ENCODE peak calls at places on chromosomes 16 and 17, in ten cellular contexts. One of them, this sample, is unnamed.

GRCh38 chr16:74298104-74298503 is 1.5 kb downstream of the PSMD7 start:
- DNase-seq in body of pancreas: no peak
- DNase-seq in neuronal stem cell: no peak
- DNase-seq in uterus: no peak
- DNase-seq in AG04450: no peak
- DNase-seq in stomach: no peak
- DNase-seq in small intestine: no peak
- DNase-seq in SK-N-SH: no peak
- DNase-seq in CD8-positive, alpha-beta memory T cell: no peak
- DNase-seq in right atrium auricular region: no peak
- DNase-seq in this sample: peak; percentile 24

GRCh38 chr17:78923660-78924453 is 1.3 kb downstream of the TIMP2 start:
- DNase-seq in body of pancreas: peak; percentile 96
- DNase-seq in neuronal stem cell: no peak
- DNase-seq in uterus: peak; percentile 61
- DNase-seq in AG04450: no peak
- DNase-seq in stomach: peak; percentile 92
- DNase-seq in small intestine: peak; percentile 89
- DNase-seq in SK-N-SH: peak; percentile 65
- DNase-seq in CD8-positive, alpha-beta memory T cell: peak; percentile 14
- DNase-seq in right atrium auricular region: no peak
- DNase-seq in this sample: no peak

GRCh38 chr17:72358465-72358864 is 237.6 kb downstream of the SOX9 start:
- DNase-seq in body of pancreas: no peak
- DNase-seq in neuronal stem cell: no peak
- DNase-seq in uterus: no peak
- DNase-seq in AG04450: peak; percentile 66
- DNase-seq in stomach: no peak
- DNase-seq in small intestine: no peak
- DNase-seq in SK-N-SH: no peak
- DNase-seq in CD8-positive, alpha-beta memory T cell: no peak
- DNase-seq in right atrium auricular region: no peak
- DNase-seq in this sample: peak; percentile 77

GRCh38 chr17:74972973-74973328 is 392 bp upstream of the HID1 start:
- DNase-seq in body of pancreas: no peak
- DNase-seq in neuronal stem cell: no peak
- DNase-seq in uterus: no peak
- DNase-seq in AG04450: no peak
- DNase-seq in stomach: no peak
- DNase-seq in small intestine: no peak
- DNase-seq in SK-N-SH: no peak
- DNase-seq in CD8-positive, alpha-beta memory T cell: no peak
- DNase-seq in right atrium auricular region: no peak
- DNase-seq in this sample: no peak

GRCh38 chr17:44205962-44206824 is 6.5 kb upstream of the ATXN7L3 start:
- DNase-seq in body of pancreas: no peak
- DNase-seq in neuronal stem cell: no peak
- DNase-seq in uterus: no peak
- DNase-seq in AG04450: no peak
- DNase-seq in stomach: no peak
- DNase-seq in small intestine: no peak
- DNase-seq in SK-N-SH: no peak
- DNase-seq in CD8-positive, alpha-beta memory T cell: no peak
- DNase-seq in right atrium auricular region: no peak
- DNase-seq in this sample: no peak

GRCh38 chr17:55674107-55674506 is 48.6 kb downstream of the TMEM100 start:
- DNase-seq in body of pancreas: peak; percentile 16
- DNase-seq in neuronal stem cell: no peak
- DNase-seq in uterus: no peak
- DNase-seq in AG04450: no peak
- DNase-seq in stomach: no peak
- DNase-seq in small intestine: no peak
- DNase-seq in SK-N-SH: no peak
- DNase-seq in CD8-positive, alpha-beta memory T cell: no peak
- DNase-seq in right atrium auricular region: no peak
- DNase-seq in this sample: no peak

GRCh38 chr16:15777533-15778203 is 79.2 kb downstream of the MYH11 start:
- DNase-seq in body of pancreas: peak; percentile 20
- DNase-seq in neuronal stem cell: peak; percentile 35
- DNase-seq in uterus: no peak
- DNase-seq in AG04450: peak; percentile 43
- DNase-seq in stomach: no peak
- DNase-seq in small intestine: peak; percentile 7
- DNase-seq in SK-N-SH: peak; percentile 32
- DNase-seq in CD8-positive, alpha-beta memory T cell: no peak
- DNase-seq in right atrium auricular region: no peak
- DNase-seq in this sample: no peak

GRCh38 chr17:6753006-6753445 is 2.8 kb upstream of the XAF1 start:
- DNase-seq in body of pancreas: peak; percentile 51
- DNase-seq in neuronal stem cell: peak; percentile 32
- DNase-seq in uterus: peak; percentile 39
- DNase-seq in AG04450: peak; percentile 20
- DNase-seq in stomach: no peak
- DNase-seq in small intestine: no peak
- DNase-seq in SK-N-SH: no peak
- DNase-seq in CD8-positive, alpha-beta memory T cell: peak; percentile 25
- DNase-seq in right atrium auricular region: peak; percentile 69
- DNase-seq in this sample: no peak

GRCh38 chr17:56910509-56911235 is 3.2 kb downstream of the TRIM25 start:
- DNase-seq in body of pancreas: no peak
- DNase-seq in neuronal stem cell: no peak
- DNase-seq in uterus: no peak
- DNase-seq in AG04450: no peak
- DNase-seq in stomach: no peak
- DNase-seq in small intestine: no peak
- DNase-seq in SK-N-SH: no peak
- DNase-seq in CD8-positive, alpha-beta memory T cell: no peak
- DNase-seq in right atrium auricular region: no peak
- DNase-seq in this sample: no peak

GRCh38 chr16:57955572-57955971 is 15.4 kb downstream of the CNGB1 start:
- DNase-seq in body of pancreas: peak; percentile 83
- DNase-seq in neuronal stem cell: no peak
- DNase-seq in uterus: no peak
- DNase-seq in AG04450: no peak
- DNase-seq in stomach: peak; percentile 82
- DNase-seq in small intestine: no peak
- DNase-seq in SK-N-SH: no peak
- DNase-seq in CD8-positive, alpha-beta memory T cell: no peak
- DNase-seq in right atrium auricular region: no peak
- DNase-seq in this sample: no peak

GRCh38 chr17:41967141-41967920 is 736 bp downstream of the CNP start:
- DNase-seq in body of pancreas: peak; percentile 42
- DNase-seq in neuronal stem cell: no peak
- DNase-seq in uterus: no peak
- DNase-seq in AG04450: no peak
- DNase-seq in stomach: no peak
- DNase-seq in small intestine: no peak
- DNase-seq in SK-N-SH: peak; percentile 48
- DNase-seq in CD8-positive, alpha-beta memory T cell: peak; percentile 7
- DNase-seq in right atrium auricular region: no peak
- DNase-seq in this sample: no peak

GRCh38 chr16:69474447-69474846 is 50.0 kb downstream of the CYB5B start:
- DNase-seq in body of pancreas: no peak
- DNase-seq in neuronal stem cell: no peak
- DNase-seq in uterus: no peak
- DNase-seq in AG04450: no peak
- DNase-seq in stomach: no peak
- DNase-seq in small intestine: no peak
- DNase-seq in SK-N-SH: no peak
- DNase-seq in CD8-positive, alpha-beta memory T cell: no peak
- DNase-seq in right atrium auricular region: no peak
- DNase-seq in this sample: no peak

GRCh38 chr16:69476920-69477418 is 52.5 kb downstream of the CYB5B start:
- DNase-seq in body of pancreas: no peak
- DNase-seq in neuronal stem cell: no peak
- DNase-seq in uterus: no peak
- DNase-seq in AG04450: peak; percentile 77
- DNase-seq in stomach: no peak
- DNase-seq in small intestine: no peak
- DNase-seq in SK-N-SH: no peak
- DNase-seq in CD8-positive, alpha-beta memory T cell: no peak
- DNase-seq in right atrium auricular region: peak; percentile 57
- DNase-seq in this sample: peak; percentile 26

GRCh38 chr16:69478685-69479084 is 54.3 kb downstream of the CYB5B start:
- DNase-seq in body of pancreas: no peak
- DNase-seq in neuronal stem cell: no peak
- DNase-seq in uterus: no peak
- DNase-seq in AG04450: no peak
- DNase-seq in stomach: no peak
- DNase-seq in small intestine: no peak
- DNase-seq in SK-N-SH: no peak
- DNase-seq in CD8-positive, alpha-beta memory T cell: no peak
- DNase-seq in right atrium auricular region: peak; percentile 13
- DNase-seq in this sample: no peak

GRCh38 chr16:69479806-69480205 is 55.4 kb downstream of the CYB5B start:
- DNase-seq in body of pancreas: no peak
- DNase-seq in neuronal stem cell: no peak
- DNase-seq in uterus: no peak
- DNase-seq in AG04450: no peak
- DNase-seq in stomach: no peak
- DNase-seq in small intestine: no peak
- DNase-seq in SK-N-SH: no peak
- DNase-seq in CD8-positive, alpha-beta memory T cell: no peak
- DNase-seq in right atrium auricular region: peak; percentile 16
- DNase-seq in this sample: peak; percentile 52

GRCh38 chr16:69477546-69477945 is 53.1 kb downstream of the CYB5B start:
- DNase-seq in body of pancreas: no peak
- DNase-seq in neuronal stem cell: no peak
- DNase-seq in uterus: no peak
- DNase-seq in AG04450: no peak
- DNase-seq in stomach: no peak
- DNase-seq in small intestine: no peak
- DNase-seq in SK-N-SH: no peak
- DNase-seq in CD8-positive, alpha-beta memory T cell: no peak
- DNase-seq in right atrium auricular region: peak; percentile 53
- DNase-seq in this sample: no peak
- H3K27ac ChIP-seq in body of pancreas: no peak overlapping the region
- H3K27ac ChIP-seq in neuronal stem cell: no peak overlapping the region
- H3K27ac ChIP-seq in uterus: peak overlapping the region; percentile 41
- H3K27ac ChIP-seq in AG04450: peak overlapping the region; percentile 74
- H3K27ac ChIP-seq in stomach: no peak overlapping the region
- H3K27ac ChIP-seq in small intestine: no peak overlapping the region
- H3K27ac ChIP-seq in SK-N-SH: peak overlapping the region; percentile 4
- H3K27ac ChIP-seq in CD8-positive, alpha-beta memory T cell: no peak overlapping the region
- H3K27ac ChIP-seq in right atrium auricular region: no peak overlapping the region
- H3K27ac ChIP-seq in this sample: peak overlapping the region; percentile 58

GRCh38 chr16:35195173-35195863 is 1735.9 kb downstream of the TP53TG3F start:
- DNase-seq in body of pancreas: no peak
- DNase-seq in neuronal stem cell: no peak
- DNase-seq in uterus: no peak
- DNase-seq in AG04450: no peak
- DNase-seq in stomach: no peak
- DNase-seq in small intestine: no peak
- DNase-seq in SK-N-SH: no peak
- DNase-seq in CD8-positive, alpha-beta memory T cell: no peak
- DNase-seq in right atrium auricular region: no peak
- DNase-seq in this sample: no peak
- H3K27ac ChIP-seq in body of pancreas: no peak overlapping the region
- H3K27ac ChIP-seq in neuronal stem cell: no peak overlapping the region
- H3K27ac ChIP-seq in uterus: no peak overlapping the region
- H3K27ac ChIP-seq in AG04450: no peak overlapping the region
- H3K27ac ChIP-seq in stomach: no peak overlapping the region
- H3K27ac ChIP-seq in small intestine: no peak overlapping the region
- H3K27ac ChIP-seq in SK-N-SH: no peak overlapping the region
- H3K27ac ChIP-seq in CD8-positive, alpha-beta memory T cell: no peak overlapping the region
- H3K27ac ChIP-seq in right atrium auricular region: no peak overlapping the region
- H3K27ac ChIP-seq in this sample: no peak overlapping the region

GRCh38 chr17:63932721-63933120 is 590 bp upstream of the CD79B start:
- DNase-seq in body of pancreas: no peak
- DNase-seq in neuronal stem cell: no peak
- DNase-seq in uterus: no peak
- DNase-seq in AG04450: no peak
- DNase-seq in stomach: no peak
- DNase-seq in small intestine: no peak
- DNase-seq in SK-N-SH: peak; percentile 22
- DNase-seq in CD8-positive, alpha-beta memory T cell: no peak
- DNase-seq in right atrium auricular region: no peak
- DNase-seq in this sample: no peak
- H3K27ac ChIP-seq in body of pancreas: no peak overlapping the region
- H3K27ac ChIP-seq in neuronal stem cell: no peak overlapping the region
- H3K27ac ChIP-seq in uterus: no peak overlapping the region
- H3K27ac ChIP-seq in AG04450: no peak overlapping the region
- H3K27ac ChIP-seq in stomach: no peak overlapping the region
- H3K27ac ChIP-seq in small intestine: peak overlapping the region; percentile 36
- H3K27ac ChIP-seq in SK-N-SH: no peak overlapping the region
- H3K27ac ChIP-seq in CD8-positive, alpha-beta memory T cell: no peak overlapping the region
- H3K27ac ChIP-seq in right atrium auricular region: no peak overlapping the region
- H3K27ac ChIP-seq in this sample: no peak overlapping the region

DNA sequence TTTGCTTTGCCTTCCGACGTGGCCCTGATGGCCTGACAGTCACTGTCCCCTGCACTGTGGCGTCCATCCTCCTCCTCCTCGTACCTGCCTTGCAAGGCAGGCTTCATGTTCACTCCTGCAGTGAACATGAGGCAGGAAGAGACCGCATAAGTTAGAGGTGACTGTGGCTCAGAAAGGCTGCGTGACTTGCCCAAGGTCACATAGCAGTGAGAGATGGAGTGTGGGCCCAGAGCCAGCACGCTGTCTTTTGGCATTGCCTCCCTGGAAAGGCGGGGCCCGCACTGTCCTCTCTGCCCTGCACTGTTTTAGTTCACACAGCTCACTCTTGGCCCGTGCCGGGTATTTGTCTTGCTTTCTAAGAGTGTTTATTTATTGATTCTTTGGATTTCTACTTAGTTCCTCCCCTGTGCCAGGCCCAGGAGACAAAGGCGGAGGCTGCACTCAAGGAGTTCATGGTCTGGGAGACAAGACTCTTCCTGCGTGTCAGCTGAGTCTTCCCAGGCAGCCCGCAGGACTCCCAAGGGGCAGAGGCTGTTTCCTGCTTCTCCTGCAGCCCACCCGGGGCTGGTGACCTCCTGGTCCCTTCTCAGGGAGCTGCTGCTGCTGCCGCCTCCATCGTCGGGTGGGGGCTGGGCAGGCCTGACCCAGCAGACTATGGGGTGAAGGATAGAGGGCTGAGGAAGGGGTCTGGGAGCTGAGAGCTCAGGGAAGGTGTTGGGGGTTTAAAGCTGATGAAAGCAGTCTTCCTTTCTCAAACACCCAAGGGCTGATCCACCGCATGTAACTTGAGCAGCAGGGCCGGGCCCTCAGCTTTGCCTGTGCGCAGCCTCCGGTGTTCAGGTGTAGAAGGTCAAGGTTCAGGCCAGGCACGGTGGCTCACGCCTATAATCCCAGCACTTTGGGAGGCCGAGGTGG is 12.7 kb downstream of the CYGB start:
- DNase-seq in body of pancreas: peak; percentile 80
- DNase-seq in neuronal stem cell: no peak
- DNase-seq in uterus: no peak
- DNase-seq in AG04450: no peak
- DNase-seq in stomach: peak; percentile 84
- DNase-seq in small intestine: peak; percentile 60
- DNase-seq in SK-N-SH: no peak
- DNase-seq in CD8-positive, alpha-beta memory T cell: no peak
- DNase-seq in right atrium auricular region: peak; percentile 81
- DNase-seq in this sample: no peak
- H3K27ac ChIP-seq in body of pancreas: peak overlapping the region; percentile 19
- H3K27ac ChIP-seq in neuronal stem cell: no peak overlapping the region
- H3K27ac ChIP-seq in uterus: peak overlapping the region; percentile 68
- H3K27ac ChIP-seq in AG04450: peak overlapping the region; percentile 31
- H3K27ac ChIP-seq in stomach: peak overlapping the region; percentile 65
- H3K27ac ChIP-seq in small intestine: peak overlapping the region; percentile 16
- H3K27ac ChIP-seq in SK-N-SH: peak overlapping the region; percentile 25
- H3K27ac ChIP-seq in CD8-positive, alpha-beta memory T cell: no peak overlapping the region
- H3K27ac ChIP-seq in right atrium auricular region: peak overlapping the region; percentile 50
- H3K27ac ChIP-seq in this sample: peak overlapping the region; percentile 19

This sample was measured in epithelial cell of prostate.